ENCODE peak calls at places on chromosomes 5 and 9, in eight cellular contexts. J, M, V, A, K, D, P and C are unnamed samples.

GRCh38 chr5:172878585-172879433 is 44.8 kb downstream of the ERGIC1 start:
- DNase-seq in J (no peak), P (no peak), V (no peak), K (no peak), M (no peak), D (no peak), A (no peak), C (no peak)

GRCh38 chr5:93342563-93343061 is 238.4 kb downstream of the NR2F1-AS1 start:
- DNase-seq in V (no peak), J (no peak), A (no peak), D (no peak), P (no peak), K (no peak), M (no peak), C (no peak)

GRCh38 chr5:14718778-14719177 is 54.3 kb downstream of the OTULIN start:
- DNase-seq in D (no peak), J (no peak), M (no peak), V (no peak), P (no peak), A (no peak), K (no peak), C (no peak)

GRCh38 chr9:130847306-130848217 is 12.5 kb downstream of the ABL1 start:
- DNase-seq in A (peak; percentile 94), K (peak; percentile 44), V (peak; percentile 90), P (peak; percentile 43), M (peak; percentile 79), D (no peak), J (peak; percentile 45), C (peak; percentile 92)

GRCh38 chr9:111118256-111118950 is 80.1 kb upstream of the LPAR1 start:
- DNase-seq in P (no peak), V (no peak), K (no peak), M (no peak), J (no peak), D (no peak), A (no peak), C (no peak)

GRCh38 chr9:121737481-121737931 is 86.1 kb downstream of the DAB2IP start:
- DNase-seq in K (no peak), M (no peak), D (no peak), J (no peak), P (no peak), V (no peak), A (no peak), C (no peak)

GRCh38 chr9:128045876-128046275 is 21.2 kb downstream of the NAIF1 start:
- DNase-seq in K (no peak), A (no peak), V (no peak), M (no peak), D (no peak), P (no peak), J (peak; percentile 39), C (no peak)

GRCh38 chr5:132003170-132003744 is 8.2 kb downstream of the ACSL6 start:
- DNase-seq in M (no peak), V (no peak), D (no peak), P (peak; percentile 94), J (peak; percentile 33), K (no peak), A (no peak), C (no peak)

GRCh38 chr5:178449163-178450060 is 140.8 kb downstream of the COL23A1 start:
- DNase-seq in A (no peak), M (no peak), V (no peak), D (no peak), J (peak; percentile 89), K (peak; percentile 39), P (no peak), C (no peak)

GRCh38 chr5:55411881-55412280 is 104.1 kb downstream of the MTREX start:
- DNase-seq in K (no peak), V (no peak), D (no peak), P (no peak), M (no peak), J (no peak), A (no peak), C (no peak)

GRCh38 chr9:73152445-73152844 is 780 bp downstream of the ANXA1 start:
- DNase-seq in A (no peak), P (no peak), D (no peak), V (no peak), M (no peak), J (no peak), K (no peak), C (no peak)

GRCh38 chr9:108272350-108272899 is 583.4 kb downstream of the ACTL7B start:
- DNase-seq in V (peak; percentile 71), J (peak; percentile 40), K (peak; percentile 62), D (no peak), A (peak; percentile 48), P (peak; percentile 16), M (peak; percentile 16), C (no peak)

GRCh38 chr9:111633389-111633736 is 2.2 kb downstream of the DNAJC25 start:
- DNase-seq in J (no peak), M (no peak), A (no peak), K (no peak), P (no peak), V (no peak), D (no peak), C (no peak)

GRCh38 chr5:65035212-65036206 is 266.8 kb downstream of the CWC27 start:
- DNase-seq in P (peak; percentile 68), A (peak; percentile 66), V (peak; percentile 91), M (peak; percentile 92), K (peak; percentile 87), J (peak; percentile 99), D (peak; percentile 81), C (peak; percentile 90)

GRCh38 chr5:159409801-159410200 is 79.5 kb upstream of the IL12B start:
- DNase-seq in A (no peak), J (no peak), D (no peak), P (no peak), K (no peak), V (no peak), M (no peak), C (no peak)

GRCh38 chr9:70924905-70925547 is 196.4 kb downstream of the TRPM3 start:
- DNase-seq in D (no peak), V (peak; percentile 18), M (peak; percentile 8), K (peak; percentile 40), A (peak; percentile 40), P (peak; percentile 56), J (peak; percentile 17), C (no peak)

GRCh38 chr9:21711504-21711903 is 90.9 kb upstream of the MTAP start:
- DNase-seq in J (no peak), K (no peak), D (no peak), A (no peak), V (no peak), M (no peak), P (no peak), C (no peak)
- TF ChIP-seq EP300 in J (no peak), K (no peak), D (no peak), A (no peak), V (no peak), M (no peak), P (no peak), C (no peak)

DNA sequence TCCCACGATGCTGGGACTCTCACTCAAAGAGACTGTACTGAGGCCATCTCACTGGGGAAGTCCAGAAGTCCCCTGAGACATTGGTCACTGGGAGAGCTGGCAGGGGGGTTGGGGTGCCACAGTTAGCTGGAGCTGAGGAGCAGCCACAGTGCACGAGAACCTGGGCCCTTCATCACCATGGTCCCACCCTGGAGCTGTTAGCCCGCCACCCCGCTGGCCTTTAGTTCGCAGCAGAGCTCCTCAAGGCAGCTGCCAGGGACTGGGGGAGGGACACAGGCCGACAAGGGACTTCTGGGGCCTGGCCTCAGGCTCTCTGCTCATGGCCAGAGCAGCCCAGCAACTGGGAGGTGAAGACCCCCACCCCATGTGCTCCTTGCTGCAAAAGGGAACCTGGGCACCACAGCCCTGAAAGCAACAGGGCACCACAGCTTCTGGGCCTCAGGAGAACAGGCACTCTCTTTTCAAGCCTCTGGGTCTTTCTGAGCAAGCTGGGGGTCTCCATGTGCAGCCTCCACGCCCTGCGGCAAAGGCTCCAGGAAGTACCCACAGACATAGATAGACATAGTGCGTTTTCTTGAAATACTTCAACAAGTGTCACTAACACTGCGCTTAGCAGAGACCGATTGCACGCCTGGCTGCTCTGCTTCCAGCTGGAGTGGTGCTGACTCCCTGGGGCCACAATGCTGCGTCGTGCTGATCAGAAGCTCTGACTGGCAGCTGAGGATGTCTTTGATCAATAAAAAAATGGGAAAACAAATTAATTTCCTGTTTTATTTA is 46.0 kb downstream of the VAV2 start:
- DNase-seq in D (no peak), K (no peak), M (no peak), V (no peak), J (no peak), A (no peak), P (no peak), C (no peak)
- TF ChIP-seq EP300 in D (no peak), K (no peak), M (no peak), V (no peak), J (no peak), A (no peak), P (no peak), C (no peak)

DNA sequence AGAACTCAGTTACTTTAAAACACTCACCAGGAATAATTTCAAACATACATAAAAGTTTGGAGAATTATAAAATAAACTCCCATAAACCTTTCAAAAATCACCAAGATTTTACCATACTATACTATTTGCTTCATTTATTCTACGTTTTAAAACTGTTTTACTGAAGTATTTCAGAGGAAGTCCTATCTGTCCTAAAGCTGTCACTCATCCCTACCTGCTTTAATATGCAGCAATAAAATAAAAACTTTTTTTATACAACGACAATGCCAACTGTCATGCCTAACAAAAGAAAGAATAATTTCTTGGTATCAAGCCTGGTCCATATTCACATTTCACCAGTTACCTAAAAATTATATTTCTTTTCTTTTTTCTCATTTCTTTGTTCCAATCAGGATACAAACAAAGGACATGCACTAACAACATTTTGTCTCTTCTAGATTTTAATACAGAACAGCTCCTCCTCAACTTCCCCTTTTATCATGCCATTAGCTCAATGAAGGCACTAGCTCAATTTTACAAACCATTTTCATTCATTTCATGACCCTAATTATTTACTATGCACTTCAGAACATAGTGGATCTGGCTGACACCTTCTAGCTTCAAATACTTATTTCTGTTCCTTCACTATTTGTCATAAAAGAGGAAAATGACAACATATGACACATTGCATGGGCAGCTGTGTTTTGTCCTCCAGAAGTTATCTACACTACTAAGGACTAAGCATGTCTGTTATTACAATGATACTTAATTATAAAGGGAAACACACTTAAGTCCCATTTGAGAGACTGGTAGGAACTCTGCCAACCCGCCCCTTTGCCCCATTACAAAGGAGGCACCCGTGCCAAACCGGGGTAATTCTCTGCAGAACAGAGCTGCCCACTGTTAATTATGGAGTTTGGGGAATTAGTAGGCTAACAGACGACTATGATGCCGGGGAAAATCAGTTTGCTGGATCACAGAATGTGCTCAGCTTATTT is 135.1 kb downstream of the GNAQ start:
- DNase-seq in V (no peak), A (no peak), J (peak; percentile 65), P (no peak), K (no peak), M (no peak), D (no peak), C (no peak)
- TF ChIP-seq EP300 in V (no peak), A (no peak), J (no peak), P (no peak), K (no peak), M (no peak), D (no peak), C (no peak)

GRCh38 chr5:39203291-39203922 is 16.0 kb downstream of the FYB1 start:
- DNase-seq in P (no peak), D (no peak), J (no peak), V (no peak), A (no peak), K (no peak), M (no peak), C (no peak)
- TF ChIP-seq EP300 in P (no peak), D (no peak), J (no peak), V (no peak), A (no peak), K (no peak), M (no peak), C (no peak)

GRCh38 chr5:155839251-155840037 is 487.5 kb upstream of the SGCD start:
- DNase-seq in V (peak; percentile 3), A (no peak), D (no peak), J (peak; percentile 23), M (no peak), K (no peak), P (no peak), C (no peak)
- TF ChIP-seq EP300 in V (no peak), A (no peak), D (no peak), J (no peak), M (no peak), K (no peak), P (no peak), C (no peak)